ENCODE peak calls at places on chromosomes 5 and 9, in eight cellular contexts. L is HCT116; V is AG10803; H is thyroid gland; A is fibroblast of villous mesenchyme; D is fibroblast of lung; G is CD8-positive, alpha-beta memory T cell; Z is foreskin fibroblast. Y is an unnamed sample.

GRCh38 chr9:99059074-99059894 is 45.6 kb upstream of the TGFBR1 start:
- DNase-seq in Z (no peak), G (no peak), V (peak), H (no peak), A (no peak), L (no peak), D (no peak), Y (no peak)

GRCh38 chr5:131986161-131986912 is 25.1 kb downstream of the ACSL6 start:
- DNase-seq in V (peak), Z (peak), D (no peak), G (no peak), L (no peak), A (no peak), H (peak), Y (no peak)

GRCh38 chr9:127809562-127810377 is 7.1 kb downstream of the FPGS start:
- DNase-seq in A (no peak), V (no peak), G (no peak), D (no peak), Z (peak), L (no peak), H (no peak), Y (no peak)

GRCh38 chr9:2570615-2571479 is 50.7 kb upstream of the VLDLR start:
- DNase-seq in G (peak), A (peak), H (peak), D (peak), Z (peak), L (peak), V (peak), Y (peak)

GRCh38 chr9:124676159-124676551 is 95.0 kb downstream of the NR6A1 start:
- DNase-seq in G (no peak), L (no peak), V (peak), D (no peak), Z (peak), H (peak), A (no peak), Y (no peak)

GRCh38 chr5:110839004-110839403 is 100.2 kb downstream of the SLC25A46 start:
- DNase-seq in G (no peak), V (no peak), Z (peak), A (no peak), H (no peak), D (no peak), L (no peak), Y (no peak)

GRCh38 chr5:132661231-132662003 is 3.4 kb downstream of the IL13 start:
- DNase-seq in L (no peak), Z (peak), V (no peak), D (no peak), A (no peak), H (no peak), G (no peak), Y (no peak)

GRCh38 chr5:67164856-67165523 is 31.6 kb downstream of the CD180 start:
- DNase-seq in L (no peak), V (no peak), Z (no peak), D (no peak), A (no peak), H (no peak), G (no peak), Y (no peak)

GRCh38 chr5:160747963-160748362 is 104.0 kb downstream of the ATP10B start:
- DNase-seq in H (no peak), L (no peak), G (no peak), Z (no peak), A (no peak), V (no peak), D (no peak), Y (no peak)

GRCh38 chr9:20526500-20527319 is 95.6 kb downstream of the MLLT3 start:
- DNase-seq in Z (peak), V (peak), L (no peak), G (no peak), A (no peak), H (no peak), D (peak), Y (peak)

GRCh38 chr9:111362526-111362925 is 32.5 kb upstream of the OR2K2 start:
- DNase-seq in Z (peak), V (peak), L (no peak), D (no peak), H (no peak), A (peak), G (no peak), Y (no peak)

GRCh38 chr9:134007150-134007549 is 15.0 kb upstream of the VAV2 start:
- DNase-seq in D (no peak), A (no peak), Z (no peak), L (no peak), V (no peak), G (no peak), H (peak), Y (no peak)

GRCh38 chr5:181223041-181223728 is at the start of gene TRIM41:
- DNase-seq in V (peak), A (peak), D (peak), G (peak), H (peak), Z (peak), L (peak), Y (peak)

GRCh38 chr9:130368631-130369103 is 76.1 kb upstream of the ASS1 start:
- DNase-seq in A (no peak), H (no peak), Z (no peak), L (no peak), D (no peak), V (no peak), G (no peak), Y (no peak)

GRCh38 chr5:77087484-77088291 is 603 bp upstream of the ZBED3 start:
- DNase-seq in H (peak), V (no peak), D (peak), G (no peak), L (no peak), A (no peak), Z (no peak), Y (peak)

GRCh38 chr9:124818431-124819281 is 34.6 kb upstream of the WDR38 start:
- DNase-seq in Z (peak), G (no peak), D (no peak), H (peak), V (no peak), A (peak), L (peak), Y (no peak)

GRCh38 chr5:145854651-145855258 is 18.1 kb downstream of the GRXCR2 start:
- DNase-seq in L (peak), A (peak), V (peak), D (peak), H (no peak), G (no peak), Z (peak), Y (peak)

GRCh38 chr5:141814064-141814982 is 63.9 kb downstream of the PCDH1 start:
- DNase-seq in V (no peak), A (peak), H (peak), L (peak), G (peak), Z (peak), D (peak), Y (no peak)

GRCh38 chr9:81902601-81903000 is 25.6 kb upstream of the SPATA31D4 start:
- DNase-seq in A (no peak), Z (peak), L (no peak), H (no peak), V (no peak), D (peak), G (no peak), Y (peak)

GRCh38 chr5:92504346-92504745 is 1076.7 kb downstream of the NR2F1-AS1 start:
- DNase-seq in H (no peak), G (no peak), Z (no peak), V (no peak), L (no peak), D (no peak), A (no peak), Y (no peak)

GRCh38 chr5:167726641-167727040 is 564.8 kb upstream of the WWC1 start:
- DNase-seq in G (no peak), A (no peak), L (no peak), V (peak), Z (no peak), H (no peak), D (no peak), Y (no peak)

GRCh38 chr9:83665576-83666200 is 42.1 kb downstream of the UBQLN1 start:
- DNase-seq in L (no peak), D (no peak), V (no peak), G (no peak), H (no peak), Z (no peak), A (no peak), Y (no peak)

GRCh38 chr9:124047106-124047716 is 35.6 kb downstream of the LHX2 start:
- DNase-seq in D (peak), L (no peak), H (no peak), A (peak), Z (no peak), G (no peak), V (no peak), Y (no peak)

GRCh38 chr5:43270686-43271085 is 42.5 kb downstream of the HMGCS1 start:
- DNase-seq in V (no peak), L (no peak), D (no peak), G (no peak), A (no peak), Z (no peak), H (no peak), Y (no peak)

GRCh38 chr5:43275391-43275790 is 37.8 kb downstream of the HMGCS1 start:
- DNase-seq in V (no peak), H (no peak), Z (no peak), D (no peak), G (no peak), A (no peak), L (no peak), Y (no peak)

GRCh38 chr5:43273552-43273951 is 39.7 kb downstream of the HMGCS1 start:
- DNase-seq in L (no peak), H (peak), A (no peak), G (no peak), D (no peak), V (no peak), Z (no peak), Y (no peak)

GRCh38 chr5:43279548-43280274 is 33.5 kb downstream of the HMGCS1 start:
- DNase-seq in A (no peak), G (no peak), D (no peak), L (no peak), Z (no peak), V (no peak), H (no peak), Y (no peak)

DNA sequence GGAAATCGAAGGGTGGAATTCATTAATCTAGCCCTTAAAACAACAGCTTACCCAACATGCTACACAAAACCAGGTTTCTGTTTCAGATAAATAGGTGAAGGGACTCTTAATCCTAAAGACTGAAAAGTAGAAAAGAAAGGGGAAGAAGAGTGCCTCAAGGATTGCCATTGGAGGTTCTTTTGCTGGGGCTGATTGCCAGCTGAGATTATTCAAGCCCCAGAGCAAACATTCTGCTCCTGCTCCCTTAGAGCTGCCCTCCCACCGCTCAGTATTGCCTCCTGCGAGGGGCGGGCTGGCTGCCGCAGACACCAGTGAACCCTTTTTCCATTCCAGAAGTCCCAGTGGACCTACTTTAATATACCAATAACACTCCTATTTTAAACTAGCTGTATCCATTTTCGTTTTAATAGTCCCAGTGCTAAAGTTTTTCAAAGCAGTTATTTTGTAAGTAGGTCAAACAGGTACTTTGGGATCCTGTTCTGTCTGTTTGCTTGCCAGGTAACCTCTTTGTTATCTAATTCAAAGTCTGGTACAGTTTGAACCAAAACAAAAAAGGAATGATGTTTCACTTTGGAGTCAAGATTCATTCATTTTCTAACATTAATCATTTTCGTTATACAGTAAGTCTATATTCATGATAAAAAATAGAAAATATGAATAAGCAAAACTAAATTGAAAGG is 38.6 kb downstream of the HMGCS1 start:
- DNase-seq in Z (no peak), G (no peak), D (no peak), L (no peak), V (no peak), A (no peak), H (peak), Y (no peak)
- H3K4me3 ChIP-seq in Z (no peak), G (no peak), D (no peak), L (no peak), V (no peak), A (no peak), H (no peak), Y (no peak)

GRCh38 chr5:103561670-103562069 is 919 bp downstream of the NUDT12 start:
- DNase-seq in A (no peak), D (peak), L (no peak), H (no peak), G (no peak), V (no peak), Z (no peak), Y (no peak)

GRCh38 chr5:103565711-103566110 is 3.1 kb upstream of the NUDT12 start:
- DNase-seq in Z (no peak), H (no peak), G (no peak), V (no peak), A (no peak), D (no peak), L (no peak), Y (no peak)

GRCh38 chr5:103562084-103562452 is 521 bp downstream of the NUDT12 start:
- DNase-seq in Z (no peak), D (no peak), A (no peak), G (no peak), L (no peak), H (peak), V (no peak), Y (no peak)

GRCh38 chr5:103560826-103561225 is 1.8 kb downstream of the NUDT12 start:
- DNase-seq in G (no peak), D (no peak), A (no peak), Z (no peak), H (no peak), V (no peak), L (no peak), Y (no peak)

GRCh38 chr5:103562453-103563157 is at the start of gene NUDT12:
- DNase-seq in V (peak), H (peak), Z (peak), D (peak), L (peak), A (peak), G (peak), Y (peak)
- H3K4me3 ChIP-seq in V (peak), H (peak), Z (peak), D (peak), L (peak), A (peak), G (peak), Y (peak)

GRCh38 chr5:322281-322941 is 897 bp downstream of the AHRR start:
- DNase-seq in H (no peak), L (no peak), V (peak), D (peak), G (no peak), A (peak), Z (peak), Y (no peak)
- H3K4me3 ChIP-seq in H (no peak), L (peak), V (peak), D (peak), G (no peak), A (peak), Z (peak), Y (peak)

DNA sequence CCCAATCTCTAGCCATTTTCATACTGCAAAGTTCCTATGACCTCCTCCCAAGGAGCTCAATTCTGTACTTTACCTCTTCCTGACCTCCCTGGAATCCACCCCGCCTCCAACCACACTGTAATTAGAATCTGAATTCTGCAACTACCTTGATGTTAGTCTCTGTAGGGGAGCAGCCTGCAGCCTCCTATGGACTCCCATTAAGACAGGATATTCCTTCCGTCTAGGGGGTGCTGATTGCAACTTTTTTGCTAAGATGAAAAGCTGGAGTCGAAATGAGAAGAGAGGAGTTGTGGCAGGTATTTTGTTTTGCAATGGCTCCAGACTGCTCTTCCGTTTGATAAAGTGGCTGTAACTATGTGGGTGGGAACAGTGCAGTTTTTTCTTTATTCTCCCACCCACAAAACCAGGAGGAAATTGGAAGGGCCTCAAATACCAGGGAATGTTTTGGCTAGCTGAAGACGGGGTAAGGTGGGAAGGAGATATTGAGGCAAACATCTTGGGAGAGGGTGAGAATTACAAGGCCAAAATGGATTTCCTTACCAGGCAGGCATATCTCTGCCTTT is 23.8 kb downstream of the ANXA2R start:
- DNase-seq in A (no peak), V (no peak), H (no peak), L (no peak), G (no peak), Z (no peak), D (no peak), Y (no peak)
- H3K4me3 ChIP-seq in A (no peak), V (no peak), H (no peak), L (no peak), G (peak), Z (no peak), D (no peak), Y (no peak)

GRCh38 chr5:154608531-154609011 is 130.5 kb upstream of the HAND1 start:
- DNase-seq in H (no peak), L (no peak), D (no peak), Z (no peak), A (no peak), V (no peak), G (no peak), Y (no peak)
- H3K4me3 ChIP-seq in H (no peak), L (no peak), D (no peak), Z (no peak), A (no peak), V (no peak), G (no peak), Y (no peak)

GRCh38 chr9:5489630-5490484 is 20.5 kb upstream of the PDCD1LG2 start:
- DNase-seq in V (no peak), G (no peak), A (no peak), L (no peak), D (no peak), H (no peak), Z (no peak), Y (no peak)
- H3K4me3 ChIP-seq in V (no peak), G (no peak), A (no peak), L (no peak), D (no peak), H (no peak), Z (no peak), Y (no peak)

DNA sequence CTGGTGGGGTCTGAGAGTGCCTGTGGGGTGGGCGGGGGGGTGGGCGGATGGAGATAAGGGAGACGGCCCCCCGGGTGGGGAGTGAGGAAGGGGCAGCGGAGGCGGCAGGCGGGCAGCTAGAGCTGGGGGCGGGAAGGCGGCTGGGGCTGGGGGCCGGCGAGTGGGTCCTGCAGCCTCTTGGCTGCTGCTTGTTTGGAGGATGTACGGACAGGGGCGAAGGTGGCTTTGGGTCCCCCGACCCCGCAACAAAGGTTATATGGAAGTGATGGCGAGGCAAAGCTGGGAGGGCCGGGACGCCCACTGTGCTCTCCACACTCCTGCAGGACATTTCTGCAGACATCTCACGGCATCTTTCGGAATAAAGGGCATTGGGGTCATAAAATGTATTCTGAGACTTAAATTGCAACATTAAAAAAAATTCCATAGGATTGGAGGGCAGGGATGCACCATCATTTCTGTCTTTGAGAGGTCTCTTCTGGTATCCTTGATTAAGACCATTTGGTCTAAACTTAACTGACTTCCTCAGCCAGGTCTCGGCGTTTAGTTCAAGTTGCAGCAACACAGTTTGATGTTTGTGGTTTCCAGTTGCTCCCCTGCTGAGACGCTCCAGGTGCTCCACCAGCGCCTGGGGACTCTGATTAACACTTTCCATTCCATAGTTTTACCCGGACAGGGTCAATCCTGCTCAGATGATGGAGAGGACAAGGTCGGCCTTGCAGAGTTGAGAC is 101.5 kb upstream of the SSBP2 start:
- DNase-seq in H (peak), Z (peak), A (peak), V (peak), L (peak), D (peak), G (no peak), Y (no peak)
- H3K4me3 ChIP-seq in H (no peak), Z (peak), A (peak), V (peak), L (peak), D (peak), G (peak), Y (peak)